ENCODE peak calls at places on chromosomes 3 and 15, in eight cellular contexts. One of them, this sample, is unnamed.

GRCh38 chr3:196431193-196432136 is 762 bp downstream of the UBXN7 start:
- DNase-seq in effector memory CD4-positive, alpha-beta T cell: peak
- DNase-seq in ovary: peak
- DNase-seq in WERI-Rb-1: no peak
- DNase-seq in IMR-90: peak
- DNase-seq in brain microvascular endothelial cell: peak
- DNase-seq in psoas muscle: peak
- DNase-seq in GM23248: peak
- DNase-seq in this sample: peak

GRCh38 chr3:57152761-57153160 is 12.4 kb downstream of the IL17RD start:
- DNase-seq in effector memory CD4-positive, alpha-beta T cell: no peak
- DNase-seq in ovary: no peak
- DNase-seq in WERI-Rb-1: no peak
- DNase-seq in IMR-90: no peak
- DNase-seq in brain microvascular endothelial cell: no peak
- DNase-seq in psoas muscle: no peak
- DNase-seq in GM23248: no peak
- DNase-seq in this sample: no peak

GRCh38 chr3:40925228-40925627 is 274.1 kb upstream of the CTNNB1 start:
- DNase-seq in effector memory CD4-positive, alpha-beta T cell: no peak
- DNase-seq in ovary: no peak
- DNase-seq in WERI-Rb-1: no peak
- DNase-seq in IMR-90: no peak
- DNase-seq in brain microvascular endothelial cell: no peak
- DNase-seq in psoas muscle: no peak
- DNase-seq in GM23248: no peak
- DNase-seq in this sample: no peak

GRCh38 chr3:88852606-88853005 is 254.8 kb upstream of the EPHA3 start:
- DNase-seq in effector memory CD4-positive, alpha-beta T cell: no peak
- DNase-seq in ovary: no peak
- DNase-seq in WERI-Rb-1: peak
- DNase-seq in IMR-90: no peak
- DNase-seq in brain microvascular endothelial cell: no peak
- DNase-seq in psoas muscle: no peak
- DNase-seq in GM23248: no peak
- DNase-seq in this sample: no peak

GRCh38 chr15:33860749-33861148 is 107.5 kb upstream of the CHRM5 start:
- DNase-seq in effector memory CD4-positive, alpha-beta T cell: no peak
- DNase-seq in ovary: no peak
- DNase-seq in WERI-Rb-1: no peak
- DNase-seq in IMR-90: peak
- DNase-seq in brain microvascular endothelial cell: peak
- DNase-seq in psoas muscle: no peak
- DNase-seq in GM23248: peak
- DNase-seq in this sample: no peak

GRCh38 chr3:19476298-19476697 is 328.0 kb downstream of the KCNH8 start:
- DNase-seq in effector memory CD4-positive, alpha-beta T cell: no peak
- DNase-seq in ovary: no peak
- DNase-seq in WERI-Rb-1: no peak
- DNase-seq in IMR-90: no peak
- DNase-seq in brain microvascular endothelial cell: no peak
- DNase-seq in psoas muscle: no peak
- DNase-seq in GM23248: no peak
- DNase-seq in this sample: no peak

GRCh38 chr3:186633481-186633880 is 6.7 kb upstream of the FETUB start:
- DNase-seq in effector memory CD4-positive, alpha-beta T cell: no peak
- DNase-seq in ovary: no peak
- DNase-seq in WERI-Rb-1: no peak
- DNase-seq in IMR-90: no peak
- DNase-seq in brain microvascular endothelial cell: no peak
- DNase-seq in psoas muscle: no peak
- DNase-seq in GM23248: no peak
- DNase-seq in this sample: no peak

GRCh38 chr3:11719406-11720219 is 75.9 kb upstream of the VGLL4 start:
- DNase-seq in effector memory CD4-positive, alpha-beta T cell: peak
- DNase-seq in ovary: peak
- DNase-seq in WERI-Rb-1: peak
- DNase-seq in IMR-90: peak
- DNase-seq in brain microvascular endothelial cell: peak
- DNase-seq in psoas muscle: peak
- DNase-seq in GM23248: peak
- DNase-seq in this sample: peak

GRCh38 chr3:114308830-114309229 is 15.0 kb downstream of the TIGIT start:
- DNase-seq in effector memory CD4-positive, alpha-beta T cell: peak
- DNase-seq in ovary: no peak
- DNase-seq in WERI-Rb-1: no peak
- DNase-seq in IMR-90: no peak
- DNase-seq in brain microvascular endothelial cell: no peak
- DNase-seq in psoas muscle: no peak
- DNase-seq in GM23248: no peak
- DNase-seq in this sample: no peak

GRCh38 chr15:74789171-74789627 is 7.3 kb downstream of the CSK start:
- DNase-seq in effector memory CD4-positive, alpha-beta T cell: no peak
- DNase-seq in ovary: no peak
- DNase-seq in WERI-Rb-1: no peak
- DNase-seq in IMR-90: no peak
- DNase-seq in brain microvascular endothelial cell: no peak
- DNase-seq in psoas muscle: no peak
- DNase-seq in GM23248: no peak
- DNase-seq in this sample: peak

GRCh38 chr3:32220006-32220405 is 18.5 kb upstream of the CMTM8 start:
- DNase-seq in effector memory CD4-positive, alpha-beta T cell: no peak
- DNase-seq in ovary: no peak
- DNase-seq in WERI-Rb-1: no peak
- DNase-seq in IMR-90: no peak
- DNase-seq in brain microvascular endothelial cell: no peak
- DNase-seq in psoas muscle: no peak
- DNase-seq in GM23248: no peak
- DNase-seq in this sample: no peak

GRCh38 chr15:100818927-100819326 is 60.7 kb upstream of the ALDH1A3 start:
- DNase-seq in effector memory CD4-positive, alpha-beta T cell: no peak
- DNase-seq in ovary: no peak
- DNase-seq in WERI-Rb-1: no peak
- DNase-seq in IMR-90: peak
- DNase-seq in brain microvascular endothelial cell: peak
- DNase-seq in psoas muscle: no peak
- DNase-seq in GM23248: peak
- DNase-seq in this sample: no peak

GRCh38 chr3:197613187-197613586 is 57.4 kb upstream of the BDH1 start:
- DNase-seq in effector memory CD4-positive, alpha-beta T cell: peak
- DNase-seq in ovary: no peak
- DNase-seq in WERI-Rb-1: no peak
- DNase-seq in IMR-90: no peak
- DNase-seq in brain microvascular endothelial cell: no peak
- DNase-seq in psoas muscle: no peak
- DNase-seq in GM23248: no peak
- DNase-seq in this sample: no peak

GRCh38 chr3:138327831-138328230 is 1.8 kb downstream of the NME9 start:
- DNase-seq in effector memory CD4-positive, alpha-beta T cell: no peak
- DNase-seq in ovary: no peak
- DNase-seq in WERI-Rb-1: no peak
- DNase-seq in IMR-90: no peak
- DNase-seq in brain microvascular endothelial cell: no peak
- DNase-seq in psoas muscle: no peak
- DNase-seq in GM23248: no peak
- DNase-seq in this sample: no peak

GRCh38 chr15:68653795-68654194 is 75.0 kb downstream of the CORO2B start:
- DNase-seq in effector memory CD4-positive, alpha-beta T cell: no peak
- DNase-seq in ovary: no peak
- DNase-seq in WERI-Rb-1: no peak
- DNase-seq in IMR-90: no peak
- DNase-seq in brain microvascular endothelial cell: no peak
- DNase-seq in psoas muscle: no peak
- DNase-seq in GM23248: no peak
- DNase-seq in this sample: no peak

GRCh38 chr3:51063074-51063473 is 322.0 kb upstream of the MANF start:
- DNase-seq in effector memory CD4-positive, alpha-beta T cell: no peak
- DNase-seq in ovary: no peak
- DNase-seq in WERI-Rb-1: peak
- DNase-seq in IMR-90: no peak
- DNase-seq in brain microvascular endothelial cell: no peak
- DNase-seq in psoas muscle: peak
- DNase-seq in GM23248: no peak
- DNase-seq in this sample: no peak

DNA sequence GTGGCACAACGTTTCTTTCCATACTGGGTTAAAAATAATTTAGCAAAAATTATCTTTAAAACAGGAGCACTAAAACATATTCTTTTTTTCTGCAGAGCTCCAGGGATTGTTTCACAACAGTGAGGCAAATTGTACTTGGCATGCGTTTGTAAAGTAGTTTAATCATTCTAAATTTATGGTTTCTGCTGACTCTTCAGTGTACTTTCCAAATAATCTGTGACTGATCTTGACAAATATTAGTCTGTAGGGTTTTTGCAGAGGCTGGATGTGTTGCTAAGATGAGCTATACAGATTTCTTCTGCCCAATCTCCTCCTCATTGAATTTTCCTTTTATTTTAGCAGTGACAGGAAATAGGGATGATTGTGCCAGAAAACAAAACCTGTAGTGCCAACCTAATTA is 328.0 kb upstream of the MANF start:
- DNase-seq in effector memory CD4-positive, alpha-beta T cell: no peak
- DNase-seq in ovary: no peak
- DNase-seq in WERI-Rb-1: no peak
- DNase-seq in IMR-90: no peak
- DNase-seq in brain microvascular endothelial cell: no peak
- DNase-seq in psoas muscle: no peak
- DNase-seq in GM23248: peak
- DNase-seq in this sample: no peak
- H3K27ac ChIP-seq in effector memory CD4-positive, alpha-beta T cell: no peak
- H3K27ac ChIP-seq in ovary: no peak
- H3K27ac ChIP-seq in WERI-Rb-1: no peak
- H3K27ac ChIP-seq in IMR-90: no peak
- H3K27ac ChIP-seq in brain microvascular endothelial cell: no peak
- H3K27ac ChIP-seq in psoas muscle: no peak
- H3K27ac ChIP-seq in GM23248: no peak
- H3K27ac ChIP-seq in this sample: no peak

DNA sequence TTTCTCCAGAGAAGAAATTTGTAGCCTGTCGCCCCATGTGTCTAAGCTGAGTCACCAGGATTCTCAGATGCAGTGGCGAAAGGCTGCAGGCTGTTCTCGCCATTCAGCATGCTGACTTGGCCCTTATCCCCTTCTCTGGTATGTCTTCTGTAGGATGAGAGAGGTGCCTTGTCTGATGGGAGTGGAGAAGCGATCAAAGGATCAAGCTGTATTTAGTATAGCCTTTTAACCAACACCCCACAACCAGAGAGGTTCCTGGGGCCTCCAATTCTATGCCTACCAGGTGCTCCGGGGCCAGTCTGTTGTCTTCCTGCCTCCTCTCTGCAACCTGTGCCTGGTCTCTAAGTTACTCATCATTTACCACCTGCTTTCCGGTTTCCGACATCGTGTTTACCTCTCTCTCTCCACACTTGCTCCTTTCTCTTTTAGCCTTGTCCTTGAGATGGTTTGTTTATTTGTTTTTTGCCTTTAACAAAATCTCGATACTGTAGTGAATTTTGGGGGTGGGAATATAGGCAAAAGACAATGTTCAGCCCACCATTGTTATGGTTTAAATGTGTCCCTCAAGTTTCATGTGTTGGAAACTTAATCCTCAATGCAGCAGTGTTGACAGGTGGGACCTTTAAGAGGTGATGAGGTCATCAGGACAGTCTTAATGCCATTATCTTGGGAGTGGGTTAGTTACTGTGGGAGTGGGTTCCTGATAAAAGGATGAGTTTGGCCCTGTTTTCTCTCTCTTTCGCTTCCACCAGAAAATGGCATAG is 31.4 kb upstream of the MFSD1 start:
- DNase-seq in effector memory CD4-positive, alpha-beta T cell: no peak
- DNase-seq in ovary: no peak
- DNase-seq in WERI-Rb-1: no peak
- DNase-seq in IMR-90: peak
- DNase-seq in brain microvascular endothelial cell: peak
- DNase-seq in psoas muscle: no peak
- DNase-seq in GM23248: peak
- DNase-seq in this sample: no peak
- H3K27ac ChIP-seq in effector memory CD4-positive, alpha-beta T cell: no peak
- H3K27ac ChIP-seq in ovary: peak
- H3K27ac ChIP-seq in WERI-Rb-1: no peak
- H3K27ac ChIP-seq in IMR-90: peak
- H3K27ac ChIP-seq in brain microvascular endothelial cell: peak
- H3K27ac ChIP-seq in psoas muscle: no peak
- H3K27ac ChIP-seq in GM23248: peak
- H3K27ac ChIP-seq in this sample: no peak

GRCh38 chr3:184242297-184242685 is 6.5 kb downstream of the ALG3 start:
- DNase-seq in effector memory CD4-positive, alpha-beta T cell: no peak
- DNase-seq in ovary: no peak
- DNase-seq in WERI-Rb-1: no peak
- DNase-seq in IMR-90: no peak
- DNase-seq in brain microvascular endothelial cell: no peak
- DNase-seq in psoas muscle: no peak
- DNase-seq in GM23248: no peak
- DNase-seq in this sample: no peak
- H3K27ac ChIP-seq in effector memory CD4-positive, alpha-beta T cell: no peak
- H3K27ac ChIP-seq in ovary: no peak
- H3K27ac ChIP-seq in WERI-Rb-1: no peak
- H3K27ac ChIP-seq in IMR-90: no peak
- H3K27ac ChIP-seq in brain microvascular endothelial cell: no peak
- H3K27ac ChIP-seq in psoas muscle: no peak
- H3K27ac ChIP-seq in GM23248: no peak
- H3K27ac ChIP-seq in this sample: no peak

GRCh38 chr15:50182233-50183013 is 427 bp downstream of the SLC27A2 start:
- DNase-seq in effector memory CD4-positive, alpha-beta T cell: no peak
- DNase-seq in ovary: no peak
- DNase-seq in WERI-Rb-1: peak
- DNase-seq in IMR-90: peak
- DNase-seq in brain microvascular endothelial cell: no peak
- DNase-seq in psoas muscle: peak
- DNase-seq in GM23248: peak
- DNase-seq in this sample: no peak

GRCh38 chr15:50183112-50183794 is 1.3 kb downstream of the SLC27A2 start:
- DNase-seq in effector memory CD4-positive, alpha-beta T cell: no peak
- DNase-seq in ovary: no peak
- DNase-seq in WERI-Rb-1: no peak
- DNase-seq in IMR-90: no peak
- DNase-seq in brain microvascular endothelial cell: no peak
- DNase-seq in psoas muscle: no peak
- DNase-seq in GM23248: peak
- DNase-seq in this sample: no peak

GRCh38 chr15:50180578-50180977 is 1.4 kb upstream of the SLC27A2 start:
- DNase-seq in effector memory CD4-positive, alpha-beta T cell: no peak
- DNase-seq in ovary: no peak
- DNase-seq in WERI-Rb-1: no peak
- DNase-seq in IMR-90: no peak
- DNase-seq in brain microvascular endothelial cell: no peak
- DNase-seq in psoas muscle: no peak
- DNase-seq in GM23248: no peak
- DNase-seq in this sample: no peak

GRCh38 chr15:50181206-50181982 is 602 bp upstream of the SLC27A2 start:
- DNase-seq in effector memory CD4-positive, alpha-beta T cell: no peak
- DNase-seq in ovary: no peak
- DNase-seq in WERI-Rb-1: no peak
- DNase-seq in IMR-90: no peak
- DNase-seq in brain microvascular endothelial cell: no peak
- DNase-seq in psoas muscle: no peak
- DNase-seq in GM23248: no peak
- DNase-seq in this sample: no peak

DNA sequence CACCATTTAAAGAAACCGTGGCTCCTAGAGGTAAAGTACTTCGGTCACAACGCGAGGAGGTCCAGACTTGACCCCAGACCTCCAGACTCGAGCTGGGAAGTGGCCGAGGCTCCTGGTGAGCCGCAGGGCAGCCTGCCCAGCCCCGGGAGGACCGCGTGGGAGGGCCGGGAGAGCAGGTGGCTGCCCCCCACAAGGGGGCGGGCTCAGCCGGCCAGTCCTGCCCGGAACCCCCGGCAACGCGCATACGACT is at the start of gene SLC27A2:
- DNase-seq in effector memory CD4-positive, alpha-beta T cell: peak
- DNase-seq in ovary: no peak
- DNase-seq in WERI-Rb-1: peak
- DNase-seq in IMR-90: peak
- DNase-seq in brain microvascular endothelial cell: no peak
- DNase-seq in psoas muscle: peak
- DNase-seq in GM23248: no peak
- DNase-seq in this sample: no peak
- H3K27ac ChIP-seq in effector memory CD4-positive, alpha-beta T cell: no peak
- H3K27ac ChIP-seq in ovary: no peak
- H3K27ac ChIP-seq in WERI-Rb-1: peak
- H3K27ac ChIP-seq in IMR-90: no peak
- H3K27ac ChIP-seq in brain microvascular endothelial cell: no peak
- H3K27ac ChIP-seq in psoas muscle: no peak
- H3K27ac ChIP-seq in GM23248: no peak
- H3K27ac ChIP-seq in this sample: no peak